ENCODE peak calls at places on chromosome 5, in five cellular contexts. P, Y, E, F and D are unnamed samples.

GRCh38 chr5:78929833-78930232 is 55.3 kb downstream of the ARSB start:
- DNase-seq in P (no peak), Y (no peak), E (no peak), F (no peak), D (no peak)

GRCh38 chr5:157006262-157006661 is 43.2 kb upstream of the TIMD4 start:
- DNase-seq in P (no peak), Y (no peak), E (no peak), F (no peak), D (no peak)

GRCh38 chr5:40909233-40909632 is at the start of gene C7:
- DNase-seq in P (no peak), Y (no peak), E (no peak), F (peak; percentile 14), D (no peak)

GRCh38 chr5:149264432-149265069 is 7.1 kb upstream of the AFAP1L1 start:
- DNase-seq in P (no peak), Y (peak; percentile 67), E (no peak), F (no peak), D (peak; percentile 13)

GRCh38 chr5:131996210-131997025 is 15.0 kb downstream of the ACSL6 start:
- DNase-seq in P (no peak), Y (no peak), E (no peak), F (no peak), D (no peak)

GRCh38 chr5:138000102-138000723 is 32.7 kb downstream of the FAM13B start:
- DNase-seq in P (no peak), Y (no peak), E (peak; percentile 78), F (peak; percentile 77), D (no peak)

GRCh38 chr5:149271717-149272558 is at the start of gene AFAP1L1:
- DNase-seq in P (peak; percentile 86), Y (peak; percentile 70), E (no peak), F (peak; percentile 49), D (no peak)

GRCh38 chr5:143562935-143563334 is 159.4 kb upstream of the NR3C1 start:
- DNase-seq in P (peak; percentile 31), Y (no peak), E (peak; percentile 85), F (peak; percentile 95), D (no peak)

GRCh38 chr5:24633705-24634325 is 11.0 kb downstream of the CDH10 start:
- DNase-seq in P (no peak), Y (peak; percentile 59), E (peak; percentile 7), F (peak; percentile 55), D (no peak)

GRCh38 chr5:448061-448765 is 5.2 kb downstream of the EXOC3 start:
- DNase-seq in P (peak; percentile 56), Y (no peak), E (no peak), F (no peak), D (no peak)

GRCh38 chr5:1216211-1216917 is 8.8 kb upstream of the SLC6A18 start:
- DNase-seq in P (no peak), Y (no peak), E (no peak), F (no peak), D (no peak)

GRCh38 chr5:23840083-23840482 is 332.7 kb downstream of the PRDM9 start:
- DNase-seq in P (no peak), Y (no peak), E (no peak), F (peak; percentile 0), D (no peak)

GRCh38 chr5:42059778-42060464 is 134.8 kb downstream of the FBXO4 start:
- DNase-seq in P (no peak), Y (no peak), E (no peak), F (no peak), D (no peak)

DNA sequence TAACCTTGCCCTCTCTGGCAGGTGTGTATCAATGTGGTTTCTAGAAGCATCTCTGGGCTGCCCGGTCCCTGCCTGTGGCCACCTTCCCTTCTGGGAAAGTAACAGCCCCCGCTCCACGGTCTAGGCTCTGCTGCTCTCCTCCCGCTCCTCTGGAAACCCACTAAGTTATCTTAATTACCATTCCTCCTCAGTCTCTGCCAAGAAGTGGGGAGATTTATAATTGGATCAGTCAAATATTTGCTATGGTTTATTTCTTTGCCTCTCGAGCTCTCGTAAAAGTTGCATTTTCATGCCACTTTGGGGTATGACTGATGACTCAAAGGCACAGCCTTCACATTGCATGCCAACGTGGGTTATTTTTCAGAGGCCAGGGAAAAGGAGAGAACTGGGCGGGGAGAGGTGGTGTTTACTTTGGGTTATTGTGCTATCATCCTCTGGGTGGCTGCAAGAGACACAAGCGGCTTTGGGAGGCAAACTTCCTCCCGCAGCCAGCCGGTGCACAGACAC is 205.3 kb upstream of the WWC1 start:
- DNase-seq in P (no peak), Y (no peak), E (no peak), F (no peak), D (no peak)
- TF ChIP-seq CTCF in P (no peak), Y (no peak), E (no peak), F (no peak), D (no peak)

DNA sequence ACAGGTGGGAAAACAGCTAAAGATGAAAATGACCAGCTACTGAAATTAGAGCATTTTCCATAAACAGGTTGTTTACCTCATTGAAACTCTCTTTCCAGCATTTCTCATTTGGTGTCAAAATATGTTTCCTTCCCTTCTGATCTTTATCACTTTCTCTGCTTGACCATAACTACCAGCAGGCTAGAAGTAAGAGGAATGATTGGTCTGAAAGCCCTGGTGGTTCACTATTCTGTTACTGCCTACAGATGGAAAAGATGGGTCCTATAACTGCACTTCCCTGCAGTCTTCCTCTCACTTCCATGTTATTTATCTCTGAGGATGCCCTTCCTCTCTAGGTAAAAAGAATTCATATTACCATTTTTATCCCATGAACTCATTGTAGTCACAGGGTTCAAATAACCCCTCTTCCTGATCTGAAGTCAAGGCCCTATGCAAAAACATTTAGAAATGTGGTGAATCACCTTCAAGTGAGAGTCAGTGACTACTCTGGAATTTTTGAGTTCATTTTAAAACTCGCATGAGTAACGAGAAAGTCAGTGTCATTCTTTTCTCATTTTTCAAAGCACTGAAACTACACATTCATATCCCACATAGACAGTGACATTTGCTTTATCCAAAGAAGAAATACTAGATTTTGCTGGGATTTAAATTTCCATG is 51.6 kb downstream of the ZNF474 start:
- DNase-seq in P (no peak), Y (no peak), E (peak; percentile 74), F (peak; percentile 96), D (no peak)
- H3K4me3 ChIP-seq in P (no peak overlapping the region), Y (no peak overlapping the region), E (no peak overlapping the region), F (no peak overlapping the region), D (no peak overlapping the region)

GRCh38 chr5:84085387-84086041 is 299.2 kb downstream of the EDIL3 start:
- DNase-seq in P (no peak), Y (peak; percentile 27), E (no peak), F (no peak), D (no peak)

GRCh38 chr5:84091400-84091799 is 293.3 kb downstream of the EDIL3 start:
- DNase-seq in P (no peak), Y (peak; percentile 65), E (no peak), F (no peak), D (no peak)

GRCh38 chr5:84092738-84093137 is 291.9 kb downstream of the EDIL3 start:
- DNase-seq in P (no peak), Y (no peak), E (no peak), F (no peak), D (no peak)

GRCh38 chr5:84086517-84086916 is 298.2 kb downstream of the EDIL3 start:
- DNase-seq in P (no peak), Y (no peak), E (no peak), F (peak; percentile 2), D (no peak)

GRCh38 chr5:84088996-84089395 is 295.7 kb downstream of the EDIL3 start:
- DNase-seq in P (no peak), Y (peak; percentile 16), E (peak; percentile 32), F (peak; percentile 64), D (no peak)
- TF ChIP-seq CTCF in P (no peak), Y (peak; percentile 32), E (peak; percentile 53), F (peak; percentile 40), D (peak; percentile 38)

GRCh38 chr5:75891020-75891419 is 173.8 kb upstream of the POC5 start:
- DNase-seq in P (no peak), Y (no peak), E (no peak), F (no peak), D (no peak)
- H3K4me3 ChIP-seq in P (no peak overlapping the region), Y (no peak overlapping the region), E (no peak overlapping the region), F (no peak overlapping the region), D (no peak overlapping the region)

DNA sequence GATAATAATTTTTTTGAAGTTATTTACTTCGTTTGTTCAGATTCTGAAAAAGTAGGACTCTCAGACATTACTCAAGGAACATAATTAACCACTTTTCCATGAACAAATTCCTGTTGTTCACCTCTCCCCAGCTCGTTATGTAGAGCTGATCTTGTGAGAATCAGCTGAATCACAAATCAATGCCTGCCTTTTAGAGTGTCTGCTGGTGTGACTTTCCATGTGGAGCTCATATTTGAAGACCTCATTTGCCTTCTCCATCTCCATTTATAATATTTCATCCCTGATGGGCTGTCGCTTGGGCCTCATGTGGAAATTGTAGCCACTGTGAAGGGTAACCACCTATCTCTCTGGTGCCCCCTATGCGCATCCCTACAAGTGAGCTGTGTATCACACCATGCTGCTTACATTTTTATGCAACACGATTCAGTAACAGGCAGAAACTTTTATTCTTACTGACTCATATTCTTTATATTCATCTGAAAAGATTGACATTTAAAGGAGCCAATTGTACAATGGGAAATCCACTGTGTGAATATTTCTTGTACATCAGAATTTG is 111.3 kb downstream of the STK32A start:
- DNase-seq in P (no peak), Y (peak; percentile 7), E (no peak), F (no peak), D (no peak)
- TF ChIP-seq CTCF in P (no peak), Y (peak; percentile 30), E (peak; percentile 38), F (no peak), D (no peak)

GRCh38 chr5:168652516-168652915 is 73.3 kb upstream of the PANK3 start:
- DNase-seq in P (no peak), Y (no peak), E (no peak), F (no peak), D (no peak)

GRCh38 chr5:168656633-168657032 is 77.5 kb upstream of the PANK3 start:
- DNase-seq in P (no peak), Y (no peak), E (no peak), F (peak; percentile 27), D (no peak)

GRCh38 chr5:168653611-168654010 is 74.4 kb upstream of the PANK3 start:
- DNase-seq in P (no peak), Y (peak; percentile 22), E (no peak), F (no peak), D (no peak)

GRCh38 chr5:168655316-168655715 is 76.1 kb upstream of the PANK3 start:
- DNase-seq in P (no peak), Y (no peak), E (no peak), F (no peak), D (no peak)

GRCh38 chr5:168654225-168654624 is 75.1 kb upstream of the PANK3 start:
- DNase-seq in P (no peak), Y (peak; percentile 86), E (no peak), F (no peak), D (no peak)
- H3K4me3 ChIP-seq in P (no peak overlapping the region), Y (no peak overlapping the region), E (no peak overlapping the region), F (no peak overlapping the region), D (no peak overlapping the region)

DNA sequence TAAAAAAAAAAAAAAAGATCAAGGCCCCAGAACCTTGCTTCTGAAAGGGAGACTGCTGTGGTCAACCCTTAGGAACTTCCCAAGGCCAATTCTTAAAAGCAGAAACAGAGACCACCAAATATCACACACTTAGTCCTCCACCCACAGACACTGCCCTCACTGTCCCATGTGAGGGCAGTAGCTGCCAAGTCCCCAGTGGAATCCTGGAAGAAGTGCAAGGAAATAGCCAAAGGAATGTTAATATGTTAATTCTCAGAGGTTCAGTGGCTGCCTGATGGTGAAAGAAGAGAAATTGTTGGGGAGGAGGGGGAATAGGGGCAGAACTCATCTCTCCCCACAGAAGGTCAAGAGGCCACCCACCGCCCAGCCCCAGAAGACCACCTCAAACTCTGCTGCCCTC is 23.1 kb downstream of the FSTL4 start:
- DNase-seq in P (no peak), Y (no peak), E (no peak), F (no peak), D (no peak)
- TF ChIP-seq CTCF in P (no peak), Y (peak; percentile 7), E (no peak), F (no peak), D (no peak)